ENCODE peak calls at places on chromosomes 1 and 21, in seven cellular contexts. One of them, this sample, is unnamed.

GRCh38 chr1:180953791-180954721 is 41.4 kb downstream of the KIAA1614 start:
- DNase-seq in H9: no peak
- DNase-seq in IMR-90: peak
- DNase-seq in H1: no peak
- DNase-seq in mesendoderm: no peak
- DNase-seq in mesenchymal stem cell: peak
- DNase-seq in trophoblast cell: peak
- DNase-seq in this sample: no peak

GRCh38 chr1:34057347-34057746 is 107.7 kb downstream of the CSMD2 start:
- DNase-seq in H9: peak
- DNase-seq in IMR-90: no peak
- DNase-seq in H1: no peak
- DNase-seq in mesendoderm: peak
- DNase-seq in mesenchymal stem cell: no peak
- DNase-seq in trophoblast cell: no peak
- DNase-seq in this sample: peak

GRCh38 chr21:45301521-45302081 is 13.9 kb upstream of the POFUT2 start:
- DNase-seq in H9: no peak
- DNase-seq in IMR-90: no peak
- DNase-seq in H1: no peak
- DNase-seq in mesendoderm: no peak
- DNase-seq in mesenchymal stem cell: no peak
- DNase-seq in trophoblast cell: no peak
- DNase-seq in this sample: no peak

GRCh38 chr1:176800978-176801552 is 338.1 kb downstream of the PAPPA2 start:
- DNase-seq in H9: no peak
- DNase-seq in IMR-90: no peak
- DNase-seq in H1: no peak
- DNase-seq in mesendoderm: peak
- DNase-seq in mesenchymal stem cell: no peak
- DNase-seq in trophoblast cell: no peak
- DNase-seq in this sample: no peak

GRCh38 chr1:198153103-198153502 is 3.7 kb upstream of the NEK7 start:
- DNase-seq in H9: no peak
- DNase-seq in IMR-90: peak
- DNase-seq in H1: no peak
- DNase-seq in mesendoderm: no peak
- DNase-seq in mesenchymal stem cell: no peak
- DNase-seq in trophoblast cell: no peak
- DNase-seq in this sample: no peak

GRCh38 chr1:65421341-65422174 is 1.1 kb downstream of the LEPR start:
- DNase-seq in H9: no peak
- DNase-seq in IMR-90: peak
- DNase-seq in H1: no peak
- DNase-seq in mesendoderm: no peak
- DNase-seq in mesenchymal stem cell: no peak
- DNase-seq in trophoblast cell: no peak
- DNase-seq in this sample: no peak

GRCh38 chr1:115426271-115426771 is 88.3 kb upstream of the NGF start:
- DNase-seq in H9: no peak
- DNase-seq in IMR-90: peak
- DNase-seq in H1: no peak
- DNase-seq in mesendoderm: peak
- DNase-seq in mesenchymal stem cell: peak
- DNase-seq in trophoblast cell: peak
- DNase-seq in this sample: no peak

GRCh38 chr1:23799570-23800395 is 771 bp downstream of the GALE start:
- DNase-seq in H9: peak
- DNase-seq in IMR-90: peak
- DNase-seq in H1: no peak
- DNase-seq in mesendoderm: peak
- DNase-seq in mesenchymal stem cell: peak
- DNase-seq in trophoblast cell: peak
- DNase-seq in this sample: peak

GRCh38 chr1:29260531-29260930 is 24.2 kb downstream of the PTPRU start:
- DNase-seq in H9: peak
- DNase-seq in IMR-90: no peak
- DNase-seq in H1: no peak
- DNase-seq in mesendoderm: peak
- DNase-seq in mesenchymal stem cell: no peak
- DNase-seq in trophoblast cell: no peak
- DNase-seq in this sample: no peak

GRCh38 chr1:115910231-115910630 is 66.1 kb upstream of the SLC22A15 start:
- DNase-seq in H9: no peak
- DNase-seq in IMR-90: no peak
- DNase-seq in H1: no peak
- DNase-seq in mesendoderm: no peak
- DNase-seq in mesenchymal stem cell: no peak
- DNase-seq in trophoblast cell: no peak
- DNase-seq in this sample: no peak

GRCh38 chr1:201737350-201738060 is 91.5 kb upstream of the IPO9 start:
- DNase-seq in H9: no peak
- DNase-seq in IMR-90: peak
- DNase-seq in H1: no peak
- DNase-seq in mesendoderm: peak
- DNase-seq in mesenchymal stem cell: peak
- DNase-seq in trophoblast cell: peak
- DNase-seq in this sample: no peak

GRCh38 chr1:66704177-66704880 is 47.9 kb upstream of the DYNLT5 start:
- DNase-seq in H9: no peak
- DNase-seq in IMR-90: no peak
- DNase-seq in H1: no peak
- DNase-seq in mesendoderm: no peak
- DNase-seq in mesenchymal stem cell: no peak
- DNase-seq in trophoblast cell: no peak
- DNase-seq in this sample: no peak

GRCh38 chr1:89065077-89065868 is at the start of gene GBP1:
- DNase-seq in H9: no peak
- DNase-seq in IMR-90: peak
- DNase-seq in H1: no peak
- DNase-seq in mesendoderm: no peak
- DNase-seq in mesenchymal stem cell: peak
- DNase-seq in trophoblast cell: peak
- DNase-seq in this sample: no peak

GRCh38 chr1:7727816-7728477 is 43.1 kb upstream of the VAMP3 start:
- DNase-seq in H9: no peak
- DNase-seq in IMR-90: no peak
- DNase-seq in H1: no peak
- DNase-seq in mesendoderm: no peak
- DNase-seq in mesenchymal stem cell: no peak
- DNase-seq in trophoblast cell: no peak
- DNase-seq in this sample: no peak

GRCh38 chr1:21497466-21498061 is 11.7 kb upstream of the ALPL start:
- DNase-seq in H9: peak
- DNase-seq in IMR-90: no peak
- DNase-seq in H1: no peak
- DNase-seq in mesendoderm: peak
- DNase-seq in mesenchymal stem cell: no peak
- DNase-seq in trophoblast cell: no peak
- DNase-seq in this sample: no peak

GRCh38 chr1:50852889-50853288 is 107.2 kb downstream of the FAF1 start:
- DNase-seq in H9: no peak
- DNase-seq in IMR-90: no peak
- DNase-seq in H1: no peak
- DNase-seq in mesendoderm: no peak
- DNase-seq in mesenchymal stem cell: no peak
- DNase-seq in trophoblast cell: no peak
- DNase-seq in this sample: no peak

GRCh38 chr21:38639782-38640750 is 141.8 kb upstream of the ERG start:
- DNase-seq in H9: no peak
- DNase-seq in IMR-90: no peak
- DNase-seq in H1: no peak
- DNase-seq in mesendoderm: no peak
- DNase-seq in mesenchymal stem cell: no peak
- DNase-seq in trophoblast cell: no peak
- DNase-seq in this sample: no peak

GRCh38 chr21:22263890-22264289 is 1265.7 kb downstream of the NCAM2 start:
- DNase-seq in H9: no peak
- DNase-seq in IMR-90: no peak
- DNase-seq in H1: no peak
- DNase-seq in mesendoderm: no peak
- DNase-seq in mesenchymal stem cell: no peak
- DNase-seq in trophoblast cell: no peak
- DNase-seq in this sample: no peak

GRCh38 chr1:41919764-41920397 is 1.2 kb upstream of the HIVEP3 start:
- DNase-seq in H9: peak
- DNase-seq in IMR-90: peak
- DNase-seq in H1: no peak
- DNase-seq in mesendoderm: peak
- DNase-seq in mesenchymal stem cell: peak
- DNase-seq in trophoblast cell: peak
- DNase-seq in this sample: no peak

GRCh38 chr1:2253036-2253796 is 25.1 kb downstream of the SKI start:
- DNase-seq in H9: no peak
- DNase-seq in IMR-90: no peak
- DNase-seq in H1: no peak
- DNase-seq in mesendoderm: no peak
- DNase-seq in mesenchymal stem cell: no peak
- DNase-seq in trophoblast cell: no peak
- DNase-seq in this sample: no peak

GRCh38 chr1:183517401-183517800 is 45.1 kb downstream of the SMG7 start:
- DNase-seq in H9: no peak
- DNase-seq in IMR-90: no peak
- DNase-seq in H1: no peak
- DNase-seq in mesendoderm: no peak
- DNase-seq in mesenchymal stem cell: no peak
- DNase-seq in trophoblast cell: no peak
- DNase-seq in this sample: no peak

GRCh38 chr1:183516725-183517124 is 44.4 kb downstream of the SMG7 start:
- DNase-seq in H9: no peak
- DNase-seq in IMR-90: no peak
- DNase-seq in H1: no peak
- DNase-seq in mesendoderm: peak
- DNase-seq in mesenchymal stem cell: no peak
- DNase-seq in trophoblast cell: no peak
- DNase-seq in this sample: no peak

GRCh38 chr1:183520379-183520778 is 48.1 kb downstream of the SMG7 start:
- DNase-seq in H9: no peak
- DNase-seq in IMR-90: no peak
- DNase-seq in H1: no peak
- DNase-seq in mesendoderm: no peak
- DNase-seq in mesenchymal stem cell: no peak
- DNase-seq in trophoblast cell: no peak
- DNase-seq in this sample: no peak

GRCh38 chr1:183522104-183522503 is 49.8 kb downstream of the SMG7 start:
- DNase-seq in H9: no peak
- DNase-seq in IMR-90: no peak
- DNase-seq in H1: no peak
- DNase-seq in mesendoderm: no peak
- DNase-seq in mesenchymal stem cell: no peak
- DNase-seq in trophoblast cell: no peak
- DNase-seq in this sample: no peak
- H2BK120ac ChIP-seq in H9: no peak
- H2BK120ac ChIP-seq in IMR-90: no peak
- H2BK120ac ChIP-seq in H1: no peak
- H2BK120ac ChIP-seq in mesendoderm: no peak
- H2BK120ac ChIP-seq in mesenchymal stem cell: no peak
- H2BK120ac ChIP-seq in trophoblast cell: no peak
- H2BK120ac ChIP-seq in this sample: no peak

DNA sequence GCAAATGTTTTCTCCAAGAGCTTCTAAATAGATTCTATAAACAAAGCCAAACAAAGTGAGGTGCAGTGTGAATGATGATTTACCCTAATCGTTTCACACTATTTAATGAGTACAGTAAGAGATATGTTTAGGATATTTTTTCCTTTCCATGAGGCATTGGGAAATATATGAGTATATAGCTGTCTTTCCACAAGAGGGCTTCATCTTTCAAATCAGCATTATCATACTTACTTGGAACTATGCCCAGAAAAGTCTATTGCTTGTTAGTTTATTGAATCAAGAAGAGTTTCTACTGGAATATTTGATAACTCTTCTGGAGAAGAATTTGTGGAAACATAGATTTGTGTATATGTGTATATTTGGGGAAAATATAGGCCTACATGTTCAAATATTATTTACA is 277.1 kb upstream of the BRINP3 start:
- DNase-seq in H9: no peak
- DNase-seq in IMR-90: peak
- DNase-seq in H1: no peak
- DNase-seq in mesendoderm: no peak
- DNase-seq in mesenchymal stem cell: no peak
- DNase-seq in trophoblast cell: no peak
- DNase-seq in this sample: no peak
- H2BK120ac ChIP-seq in H9: no peak
- H2BK120ac ChIP-seq in IMR-90: no peak
- H2BK120ac ChIP-seq in H1: no peak
- H2BK120ac ChIP-seq in mesendoderm: no peak
- H2BK120ac ChIP-seq in mesenchymal stem cell: no peak
- H2BK120ac ChIP-seq in trophoblast cell: no peak
- H2BK120ac ChIP-seq in this sample: no peak

DNA sequence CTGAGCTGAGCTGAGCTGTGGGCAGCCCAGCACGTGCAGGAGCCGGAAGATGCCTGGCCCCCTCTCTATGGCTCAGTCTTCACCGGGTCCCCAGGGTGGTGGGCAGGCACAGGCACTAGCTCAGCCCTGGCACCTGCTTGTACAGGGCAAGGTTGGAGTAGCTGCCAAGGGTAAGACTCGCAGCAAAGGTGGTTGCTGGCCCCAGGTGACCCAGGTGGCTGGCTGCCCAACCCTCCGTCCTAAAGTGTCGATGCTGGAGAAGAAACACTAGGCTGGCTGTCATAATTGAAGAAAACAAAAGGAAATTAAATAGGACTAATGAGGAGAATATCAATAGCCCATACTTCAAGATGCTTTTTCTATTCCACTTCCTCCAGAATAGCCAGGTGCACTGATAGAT is 77.1 kb upstream of the ACTL8 start:
- DNase-seq in H9: no peak
- DNase-seq in IMR-90: no peak
- DNase-seq in H1: no peak
- DNase-seq in mesendoderm: no peak
- DNase-seq in mesenchymal stem cell: no peak
- DNase-seq in trophoblast cell: no peak
- DNase-seq in this sample: no peak
- H2BK120ac ChIP-seq in H9: no peak
- H2BK120ac ChIP-seq in IMR-90: no peak
- H2BK120ac ChIP-seq in H1: no peak
- H2BK120ac ChIP-seq in mesendoderm: no peak
- H2BK120ac ChIP-seq in mesenchymal stem cell: no peak
- H2BK120ac ChIP-seq in trophoblast cell: no peak
- H2BK120ac ChIP-seq in this sample: no peak

DNA sequence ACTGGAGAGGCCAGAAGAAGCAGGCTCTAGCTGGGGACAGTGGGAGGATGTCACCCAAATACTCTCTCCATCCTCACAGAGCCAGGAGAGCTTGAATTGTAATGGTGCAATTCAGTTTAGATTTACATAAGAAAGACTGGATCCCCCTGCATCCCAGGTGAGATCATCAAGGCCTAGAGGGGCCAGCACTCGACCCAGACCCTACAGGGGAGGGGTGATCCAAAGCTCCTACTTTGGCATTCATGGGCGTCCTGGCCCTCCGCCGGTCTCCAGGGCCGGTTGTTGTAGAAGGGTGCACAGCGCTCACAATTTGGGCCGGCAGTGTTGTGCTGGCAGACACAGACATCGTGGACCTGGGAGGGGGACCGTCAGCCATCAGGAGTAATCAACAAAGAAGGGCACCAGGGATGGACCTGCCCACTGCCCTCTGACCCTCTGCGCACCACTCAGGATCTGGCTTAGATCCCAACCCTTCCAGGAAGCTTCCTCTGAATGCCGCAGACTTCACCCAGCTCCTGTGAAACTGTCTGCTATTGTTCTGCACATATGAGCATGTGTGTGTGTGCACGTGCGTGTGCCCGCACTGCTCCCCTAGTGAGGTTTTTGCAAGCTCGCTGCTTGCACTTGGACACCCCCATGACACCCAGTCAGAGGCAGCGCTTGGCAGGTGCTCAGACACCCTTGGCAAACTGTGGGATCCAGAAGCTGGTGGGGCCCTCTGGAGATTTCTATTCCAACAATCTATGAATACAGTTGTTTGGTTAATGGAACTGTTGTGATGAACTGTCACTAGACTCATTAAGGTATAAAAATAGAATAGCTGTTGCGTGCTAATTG is 21.6 kb downstream of the LAMB3 start:
- DNase-seq in H9: peak
- DNase-seq in IMR-90: no peak
- DNase-seq in H1: peak
- DNase-seq in mesendoderm: peak
- DNase-seq in mesenchymal stem cell: no peak
- DNase-seq in trophoblast cell: no peak
- DNase-seq in this sample: no peak
- H2BK120ac ChIP-seq in H9: no peak
- H2BK120ac ChIP-seq in IMR-90: no peak
- H2BK120ac ChIP-seq in H1: no peak
- H2BK120ac ChIP-seq in mesendoderm: no peak
- H2BK120ac ChIP-seq in mesenchymal stem cell: no peak
- H2BK120ac ChIP-seq in trophoblast cell: no peak
- H2BK120ac ChIP-seq in this sample: no peak

This sample was measured in neuronal stem cell.